ENCODE peak calls at places on chromosomes 3 and 15, in ten cellular contexts. H, N, A, M, Q, E, U, X, G and I are unnamed samples.

GRCh38 chr15:43329960-43330779 is at the start of gene LCMT2:
- DNase-seq in U (peak; percentile 87), H (peak; percentile 90), E (peak; percentile 84), Q (peak; percentile 95), A (peak; percentile 91), N (peak; percentile 96), M (peak; percentile 93), G (peak; percentile 75), X (peak; percentile 93), I (peak; percentile 91)

GRCh38 chr3:125202197-125202596 is 10.4 kb downstream of the SLC12A8 start:
- DNase-seq in N (peak; percentile 29), M (peak; percentile 52), H (no peak), G (no peak), X (no peak), U (no peak), E (no peak), A (peak; percentile 11), Q (no peak), I (no peak)

GRCh38 chr3:195911946-195912270 is 3.6 kb upstream of the TNK2 start:
- DNase-seq in Q (peak; percentile 35), X (no peak), G (no peak), N (no peak), A (no peak), U (no peak), M (no peak), H (no peak), E (peak; percentile 30), I (no peak)

GRCh38 chr3:186489507-186489906 is 54.7 kb downstream of the CRYGS start:
- DNase-seq in A (no peak), U (no peak), G (no peak), N (no peak), X (no peak), E (no peak), Q (no peak), H (no peak), M (no peak), I (no peak)

GRCh38 chr3:140499114-140499757 is 178.6 kb upstream of the TRIM42 start:
- DNase-seq in H (no peak), E (no peak), G (no peak), U (no peak), N (peak; percentile 47), A (no peak), Q (peak; percentile 25), X (no peak), M (no peak), I (no peak)

GRCh38 chr3:87227104-87227834 is at the start of gene CHMP2B:
- DNase-seq in Q (peak; percentile 92), X (peak; percentile 95), E (peak; percentile 88), A (peak; percentile 89), H (peak; percentile 89), N (peak; percentile 94), G (peak; percentile 80), U (peak; percentile 67), M (peak; percentile 94), I (peak; percentile 86)

GRCh38 chr15:52496776-52497470 is 31.8 kb downstream of the MYO5A start:
- DNase-seq in H (peak; percentile 51), G (no peak), A (no peak), M (peak; percentile 22), U (peak; percentile 91), E (peak; percentile 11), N (no peak), Q (peak; percentile 38), X (no peak), I (no peak)

GRCh38 chr3:10775259-10775658 is 40.8 kb upstream of the SLC6A11 start:
- DNase-seq in U (no peak), Q (no peak), N (no peak), G (no peak), A (no peak), E (no peak), X (no peak), M (no peak), H (no peak), I (no peak)

GRCh38 chr3:160754371-160754854 is 1.6 kb upstream of the PPM1L start:
- DNase-seq in Q (peak; percentile 52), X (no peak), G (peak; percentile 74), U (peak; percentile 5), E (peak; percentile 25), M (peak; percentile 42), A (peak; percentile 31), H (no peak), N (peak; percentile 74), I (peak; percentile 35)

GRCh38 chr3:16113704-16114103 is 60.8 kb upstream of the GALNT15 start:
- DNase-seq in G (no peak), Q (peak; percentile 76), E (no peak), H (no peak), N (no peak), U (peak; percentile 82), A (no peak), M (no peak), X (no peak), I (no peak)

GRCh38 chr3:57746156-57747125 is 9.7 kb upstream of the SLMAP start:
- DNase-seq in H (no peak), N (no peak), E (no peak), G (no peak), U (no peak), Q (no peak), A (no peak), X (no peak), M (no peak), I (no peak)

GRCh38 chr3:56087460-56087859 is 380.8 kb downstream of the ERC2 start:
- DNase-seq in U (no peak), N (no peak), X (no peak), E (no peak), A (no peak), Q (no peak), G (no peak), H (no peak), M (no peak), I (no peak)

GRCh38 chr3:30113906-30114305 is 492.5 kb upstream of the TGFBR2 start:
- DNase-seq in N (no peak), X (no peak), U (no peak), G (no peak), A (no peak), M (no peak), E (no peak), H (no peak), Q (peak; percentile 37), I (no peak)

GRCh38 chr15:31216210-31216911 is 110.3 kb upstream of the KLF13 start:
- DNase-seq in U (peak; percentile 34), A (no peak), H (no peak), M (peak; percentile 82), Q (peak; percentile 64), X (peak; percentile 97), G (peak; percentile 65), N (peak; percentile 80), E (peak; percentile 83), I (no peak)

GRCh38 chr15:63889831-63890230 is 56.1 kb upstream of the HERC1 start:
- DNase-seq in H (no peak), A (no peak), N (no peak), X (no peak), M (no peak), G (no peak), U (no peak), E (no peak), Q (no peak), I (no peak)

GRCh38 chr15:25242166-25242879 is 196.5 kb downstream of the UBE3A start:
- DNase-seq in U (no peak), E (no peak), X (peak; percentile 4), H (no peak), G (no peak), N (no peak), Q (no peak), A (no peak), M (no peak), I (no peak)

GRCh38 chr3:4751057-4752051 is 227.9 kb upstream of the BHLHE40 start:
- DNase-seq in E (peak; percentile 16), U (peak; percentile 39), G (no peak), A (no peak), N (no peak), M (no peak), Q (peak; percentile 83), X (no peak), H (no peak), I (no peak)

GRCh38 chr3:72690646-72691045 is 157.6 kb downstream of the SHQ1 start:
- DNase-seq in Q (peak; percentile 6), M (no peak), N (peak; percentile 44), H (no peak), G (no peak), A (no peak), E (no peak), X (no peak), U (no peak), I (peak; percentile 44)

GRCh38 chr3:124761250-124761796 is 31.1 kb downstream of the UMPS start:
- DNase-seq in G (peak; percentile 40), E (peak; percentile 55), Q (peak; percentile 97), U (peak; percentile 61), M (peak; percentile 84), N (peak; percentile 83), X (peak; percentile 86), A (peak; percentile 58), H (peak; percentile 67), I (peak; percentile 86)

GRCh38 chr15:40511472-40512133 is 40.8 kb downstream of the CHST14 start:
- DNase-seq in G (no peak), M (peak; percentile 36), U (no peak), A (peak; percentile 2), N (peak; percentile 73), Q (peak; percentile 35), E (no peak), X (peak; percentile 90), H (no peak), I (peak; percentile 95)

GRCh38 chr3:186839874-186840641 is 2.5 kb upstream of the ADIPOQ start:
- DNase-seq in M (no peak), E (no peak), U (no peak), X (no peak), N (no peak), H (no peak), G (no peak), Q (peak; percentile 59), A (no peak), I (no peak)

GRCh38 chr3:174028673-174029072 is 631.1 kb downstream of the NLGN1 start:
- DNase-seq in A (no peak), G (no peak), U (no peak), X (no peak), H (no peak), E (no peak), N (no peak), Q (no peak), M (no peak), I (no peak)

GRCh38 chr3:97932387-97932801 is 39.8 kb downstream of the RIOX2 start:
- DNase-seq in Q (peak; percentile 17), N (no peak), X (no peak), U (no peak), M (no peak), A (no peak), H (no peak), E (no peak), G (no peak), I (no peak)

GRCh38 chr15:39919740-39920509 is at the start of gene GPR176:
- DNase-seq in G (peak; percentile 24), Q (peak; percentile 87), X (peak; percentile 53), N (peak; percentile 76), M (peak; percentile 38), H (peak; percentile 13), A (peak; percentile 28), U (no peak), E (no peak), I (peak; percentile 83)

GRCh38 chr3:156670077-156670476 is 4.3 kb upstream of the TIPARP start:
- DNase-seq in N (no peak), G (no peak), E (no peak), M (no peak), U (no peak), A (no peak), H (no peak), Q (peak; percentile 37), X (no peak), I (no peak)

GRCh38 chr15:31339558-31339895 is 12.9 kb downstream of the KLF13 start:
- DNase-seq in G (no peak), X (no peak), U (no peak), N (no peak), Q (no peak), M (no peak), A (no peak), E (no peak), H (no peak), I (no peak)

GRCh38 chr3:57596495-57597239 is 477 bp downstream of the ARF4 start:
- DNase-seq in M (peak; percentile 80), E (peak; percentile 35), U (peak; percentile 54), H (peak; percentile 56), N (peak; percentile 81), Q (peak; percentile 91), G (peak; percentile 66), A (peak; percentile 50), X (peak; percentile 85), I (peak; percentile 81)

GRCh38 chr15:74038707-74039655 is 43.4 kb downstream of the GOLGA6A start:
- DNase-seq in E (no peak), U (no peak), A (no peak), N (no peak), G (no peak), Q (peak; percentile 96), M (no peak), H (no peak), X (no peak), I (no peak)